ENCODE peak calls at places on chromosomes 16 and 17, in seven cellular contexts. O is GM10248; S is HuH-7; I is myocyte; X is activated T-cell treated with anti-CD3 and anti-CD28 coated beads, Interleukin-2, amount 50 U/mL, for 72 hours; D is stimulated activated naive B cell treated with anti-CD40 and anti-IgM and Interleukin-4, amounts not matched to agents 10 μg/mL and 1 μg/mL and 100 μg/mL, for 72 hours; J is SHP77 treated with DMSO at 0.1 percent for 48 hours. B is an unnamed sample.
A peak's percentile ranks its signal among the peaks of the same experiment; 100 is the strongest.

GRCh38 chr17:78001612-78002011 is 43.1 kb downstream of the TNRC6C start:
- DNase-seq in S (no peak), J (no peak), I (no peak), O (no peak), D (no peak), X (no peak), B (no peak)

GRCh38 chr16:84982434-84982833 is 28.9 kb downstream of the ZDHHC7 start:
- DNase-seq in S (no peak), X (no peak), O (no peak), J (no peak), D (no peak), I (no peak), B (no peak)

GRCh38 chr17:14228903-14229302 is 7.8 kb downstream of the CDRT15 start:
- DNase-seq in J (no peak), X (no peak), O (no peak), S (no peak), D (no peak), I (no peak), B (no peak)

GRCh38 chr16:51556694-51557327 is 405.7 kb upstream of the SALL1 start:
- DNase-seq in J (no peak), S (no peak), D (no peak), X (no peak), I (peak; percentile 62), O (no peak), B (no peak)

GRCh38 chr17:75024686-75025397 is 12.4 kb downstream of the MRPL58 start:
- DNase-seq in X (peak; percentile 44), J (no peak), O (no peak), I (no peak), S (no peak), D (no peak), B (no peak)

GRCh38 chr17:39753514-39754160 is 15.9 kb downstream of the GRB7 start:
- DNase-seq in D (no peak), X (peak; percentile 74), O (peak; percentile 81), J (no peak), S (peak; percentile 62), I (no peak), B (no peak)

GRCh38 chr16:59909262-59909661 is 1175.1 kb upstream of the GOT2 start:
- DNase-seq in J (no peak), D (no peak), X (no peak), I (no peak), O (no peak), S (no peak), B (no peak)

GRCh38 chr17:34916120-34916519 is 45.1 kb downstream of the CCT6B start:
- DNase-seq in J (no peak), X (no peak), S (no peak), O (no peak), I (no peak), D (no peak), B (no peak)

GRCh38 chr16:29900888-29901606 is 759 bp downstream of the ASPHD1 start:
- DNase-seq in S (no peak), D (no peak), J (no peak), X (no peak), O (no peak), I (no peak), B (no peak)

B was measured in globus pallidus.